ENCODE peak calls at places on chromosomes 1 and 21, in six cellular contexts. V, J, X, E, K and B are unnamed samples.

GRCh38 chr1:205930698-205931330 is 12.4 kb downstream of the SLC26A9 start:
- DNase-seq in V (peak), J (no peak), X (no peak), E (no peak), K (no peak), B (no peak)

GRCh38 chr1:109075531-109076490 is at the start of gene TAF13:
- DNase-seq in V (peak), J (peak), X (peak), E (peak), K (peak), B (peak)

GRCh38 chr1:154869351-154870116 is 547 bp downstream of the KCNN3 start:
- DNase-seq in V (peak), J (no peak), X (no peak), E (peak), K (no peak), B (peak)

GRCh38 chr1:158045639-158046038 is 52.2 kb downstream of the KIRREL1 start:
- DNase-seq in V (peak), J (no peak), X (peak), E (no peak), K (no peak), B (no peak)

GRCh38 chr1:93707956-93708355 is 26.3 kb upstream of the BCAR3 start:
- DNase-seq in V (no peak), J (no peak), X (no peak), E (no peak), K (no peak), B (no peak)

GRCh38 chr21:46206163-46207005 is 22.1 kb upstream of the SPATC1L start:
- DNase-seq in V (no peak), J (no peak), X (no peak), E (no peak), K (no peak), B (no peak)

GRCh38 chr1:243503155-243503554 is 247.3 kb downstream of the SDCCAG8 start:
- DNase-seq in V (no peak), J (no peak), X (no peak), E (no peak), K (no peak), B (no peak)

GRCh38 chr1:47934243-47934805 is 62.9 kb downstream of the TRABD2B start:
- DNase-seq in V (peak), J (no peak), X (peak), E (peak), K (no peak), B (peak)

GRCh38 chr1:86756062-86756406 is 51.7 kb downstream of the SH3GLB1 start:
- DNase-seq in V (no peak), J (no peak), X (no peak), E (no peak), K (no peak), B (peak)

GRCh38 chr1:39317910-39318633 is 113.6 kb downstream of the MACF1 start:
- DNase-seq in V (no peak), J (no peak), X (peak), E (no peak), K (no peak), B (no peak)

GRCh38 chr1:211580303-211580687 is 1.3 kb upstream of the SLC30A1 start:
- DNase-seq in V (no peak), J (no peak), X (no peak), E (no peak), K (no peak), B (no peak)

GRCh38 chr1:101073836-101074235 is 48.3 kb upstream of the DPH5 start:
- DNase-seq in V (no peak), J (no peak), X (no peak), E (no peak), K (no peak), B (peak)

GRCh38 chr1:87436534-87436933 is 107.9 kb downstream of the LMO4 start:
- DNase-seq in V (no peak), J (no peak), X (no peak), E (no peak), K (no peak), B (no peak)

GRCh38 chr1:111286912-111287311 is 3.7 kb upstream of the CHIA start:
- DNase-seq in V (no peak), J (no peak), X (no peak), E (no peak), K (no peak), B (no peak)

GRCh38 chr1:162215902-162216301 is 146.4 kb downstream of the NOS1AP start:
- DNase-seq in V (no peak), J (no peak), X (no peak), E (no peak), K (no peak), B (peak)

GRCh38 chr1:234963180-234963903 is 165.3 kb downstream of the TOMM20 start:
- DNase-seq in V (peak), J (peak), X (peak), E (peak), K (peak), B (peak)

GRCh38 chr1:221381858-221382623 is 359.8 kb downstream of the DUSP10 start:
- DNase-seq in V (peak), J (no peak), X (no peak), E (no peak), K (no peak), B (no peak)

GRCh38 chr1:226038661-226039060 is 23.9 kb upstream of the H3-3A start:
- DNase-seq in V (no peak), J (no peak), X (no peak), E (no peak), K (no peak), B (no peak)

GRCh38 chr1:232486454-232487202 is 143.3 kb downstream of the SIPA1L2 start:
- DNase-seq in V (no peak), J (no peak), X (no peak), E (no peak), K (no peak), B (no peak)

GRCh38 chr1:167661527-167662436 is 31.8 kb downstream of the RCSD1 start:
- DNase-seq in V (peak), J (no peak), X (peak), E (no peak), K (no peak), B (no peak)

GRCh38 chr1:150146853-150147542 is 2.7 kb upstream of the PLEKHO1 start:
- DNase-seq in V (no peak), J (no peak), X (no peak), E (no peak), K (peak), B (no peak)

GRCh38 chr1:46131727-46132528 is 501 bp downstream of the PIK3R3 start:
- DNase-seq in V (peak), J (no peak), X (no peak), E (no peak), K (no peak), B (peak)

GRCh38 chr1:239909894-239910293 is 181.8 kb upstream of the FMN2 start:
- DNase-seq in V (peak), J (no peak), X (no peak), E (peak), K (no peak), B (no peak)

GRCh38 chr1:43822040-43822439 is 111.6 kb upstream of the ARTN start:
- DNase-seq in V (peak), J (no peak), X (peak), E (no peak), K (no peak), B (no peak)

GRCh38 chr1:39142394-39143060 is 62.0 kb upstream of the MACF1 start:
- DNase-seq in V (no peak), J (no peak), X (no peak), E (no peak), K (no peak), B (peak)

GRCh38 chr1:23132033-23132432 is 36.6 kb downstream of the LUZP1 start:
- DNase-seq in V (no peak), J (no peak), X (no peak), E (no peak), K (no peak), B (no peak)

GRCh38 chr1:9699361-9699760 is 47.8 kb downstream of the PIK3CD start:
- DNase-seq in V (no peak), J (no peak), X (no peak), E (no peak), K (no peak), B (peak)

GRCh38 chr1:87017994-87018672 is 103.7 kb downstream of the HS2ST1 start:
- DNase-seq in V (peak), J (no peak), X (no peak), E (no peak), K (no peak), B (peak)